ENCODE peak calls at places on chromosome 10, in ten cellular contexts. One of them, this sample, is unnamed.

GRCh38 chr10:75137533-75138438 is 26.3 kb downstream of the SAMD8 start:
- DNase-seq in endothelial cell: no peak
- DNase-seq in activated CD8-positive, alpha-beta T cell treated with anti-CD3 and anti-CD28 coated beads, Interleukin-2, amount 10 ng/mL, durations not matched to agents 7 days and 5 days: no peak
- DNase-seq in DMS 273 treated with DMSO at 0.1 percent for 48 hours: peak
- DNase-seq in progenitor cell of endocrine pancreas: no peak
- DNase-seq in CD4-positive, alpha-beta memory T cell: no peak
- DNase-seq in fibroblast of lung: peak
- DNase-seq in iris pigment epithelial cell: peak
- DNase-seq in skeletal muscle cell: peak
- DNase-seq in amygdala: no peak
- DNase-seq in this sample: peak

GRCh38 chr10:110305767-110306451 is 1.2 kb upstream of the SMNDC1 start:
- DNase-seq in iris pigment epithelial cell: peak
- DNase-seq in fibroblast of lung: peak
- DNase-seq in activated CD8-positive, alpha-beta T cell treated with anti-CD3 and anti-CD28 coated beads, Interleukin-2, amount 10 ng/mL, durations not matched to agents 7 days and 5 days: peak
- DNase-seq in CD4-positive, alpha-beta memory T cell: peak
- DNase-seq in progenitor cell of endocrine pancreas: no peak
- DNase-seq in skeletal muscle cell: peak
- DNase-seq in amygdala: no peak
- DNase-seq in DMS 273 treated with DMSO at 0.1 percent for 48 hours: peak
- DNase-seq in endothelial cell: peak
- DNase-seq in this sample: peak

GRCh38 chr10:131844546-131845084 is 56.2 kb upstream of the PPP2R2D start:
- DNase-seq in activated CD8-positive, alpha-beta T cell treated with anti-CD3 and anti-CD28 coated beads, Interleukin-2, amount 10 ng/mL, durations not matched to agents 7 days and 5 days: no peak
- DNase-seq in CD4-positive, alpha-beta memory T cell: no peak
- DNase-seq in fibroblast of lung: no peak
- DNase-seq in iris pigment epithelial cell: no peak
- DNase-seq in endothelial cell: no peak
- DNase-seq in progenitor cell of endocrine pancreas: peak
- DNase-seq in DMS 273 treated with DMSO at 0.1 percent for 48 hours: no peak
- DNase-seq in skeletal muscle cell: no peak
- DNase-seq in amygdala: no peak
- DNase-seq in this sample: no peak

GRCh38 chr10:11326241-11326640 is 285.2 kb downstream of the USP6NL start:
- DNase-seq in iris pigment epithelial cell: no peak
- DNase-seq in activated CD8-positive, alpha-beta T cell treated with anti-CD3 and anti-CD28 coated beads, Interleukin-2, amount 10 ng/mL, durations not matched to agents 7 days and 5 days: no peak
- DNase-seq in CD4-positive, alpha-beta memory T cell: no peak
- DNase-seq in DMS 273 treated with DMSO at 0.1 percent for 48 hours: no peak
- DNase-seq in skeletal muscle cell: no peak
- DNase-seq in fibroblast of lung: no peak
- DNase-seq in endothelial cell: no peak
- DNase-seq in progenitor cell of endocrine pancreas: no peak
- DNase-seq in amygdala: no peak
- DNase-seq in this sample: no peak

GRCh38 chr10:131810036-131810804 is 90.6 kb upstream of the PPP2R2D start:
- DNase-seq in iris pigment epithelial cell: no peak
- DNase-seq in CD4-positive, alpha-beta memory T cell: no peak
- DNase-seq in fibroblast of lung: no peak
- DNase-seq in DMS 273 treated with DMSO at 0.1 percent for 48 hours: no peak
- DNase-seq in activated CD8-positive, alpha-beta T cell treated with anti-CD3 and anti-CD28 coated beads, Interleukin-2, amount 10 ng/mL, durations not matched to agents 7 days and 5 days: no peak
- DNase-seq in skeletal muscle cell: no peak
- DNase-seq in progenitor cell of endocrine pancreas: peak
- DNase-seq in amygdala: no peak
- DNase-seq in endothelial cell: no peak
- DNase-seq in this sample: no peak

GRCh38 chr10:115989621-115990020 is 283.4 kb downstream of the GFRA1 start:
- DNase-seq in CD4-positive, alpha-beta memory T cell: no peak
- DNase-seq in DMS 273 treated with DMSO at 0.1 percent for 48 hours: no peak
- DNase-seq in amygdala: no peak
- DNase-seq in iris pigment epithelial cell: peak
- DNase-seq in endothelial cell: no peak
- DNase-seq in progenitor cell of endocrine pancreas: no peak
- DNase-seq in skeletal muscle cell: no peak
- DNase-seq in activated CD8-positive, alpha-beta T cell treated with anti-CD3 and anti-CD28 coated beads, Interleukin-2, amount 10 ng/mL, durations not matched to agents 7 days and 5 days: no peak
- DNase-seq in fibroblast of lung: no peak
- DNase-seq in this sample: peak

GRCh38 chr10:19014034-19014433 is 34.6 kb upstream of the MALRD1 start:
- DNase-seq in activated CD8-positive, alpha-beta T cell treated with anti-CD3 and anti-CD28 coated beads, Interleukin-2, amount 10 ng/mL, durations not matched to agents 7 days and 5 days: no peak
- DNase-seq in skeletal muscle cell: peak
- DNase-seq in endothelial cell: no peak
- DNase-seq in DMS 273 treated with DMSO at 0.1 percent for 48 hours: no peak
- DNase-seq in progenitor cell of endocrine pancreas: no peak
- DNase-seq in fibroblast of lung: peak
- DNase-seq in CD4-positive, alpha-beta memory T cell: no peak
- DNase-seq in amygdala: no peak
- DNase-seq in iris pigment epithelial cell: peak
- DNase-seq in this sample: peak

GRCh38 chr10:110394296-110394695 is 89.6 kb upstream of the SMNDC1 start:
- DNase-seq in amygdala: no peak
- DNase-seq in iris pigment epithelial cell: no peak
- DNase-seq in skeletal muscle cell: no peak
- DNase-seq in DMS 273 treated with DMSO at 0.1 percent for 48 hours: no peak
- DNase-seq in endothelial cell: no peak
- DNase-seq in fibroblast of lung: no peak
- DNase-seq in activated CD8-positive, alpha-beta T cell treated with anti-CD3 and anti-CD28 coated beads, Interleukin-2, amount 10 ng/mL, durations not matched to agents 7 days and 5 days: no peak
- DNase-seq in progenitor cell of endocrine pancreas: no peak
- DNase-seq in CD4-positive, alpha-beta memory T cell: no peak
- DNase-seq in this sample: no peak

GRCh38 chr10:7477538-7478334 is 66.9 kb upstream of the SFMBT2 start:
- DNase-seq in endothelial cell: no peak
- DNase-seq in progenitor cell of endocrine pancreas: no peak
- DNase-seq in activated CD8-positive, alpha-beta T cell treated with anti-CD3 and anti-CD28 coated beads, Interleukin-2, amount 10 ng/mL, durations not matched to agents 7 days and 5 days: no peak
- DNase-seq in DMS 273 treated with DMSO at 0.1 percent for 48 hours: no peak
- DNase-seq in skeletal muscle cell: no peak
- DNase-seq in CD4-positive, alpha-beta memory T cell: no peak
- DNase-seq in iris pigment epithelial cell: no peak
- DNase-seq in amygdala: no peak
- DNase-seq in fibroblast of lung: no peak
- DNase-seq in this sample: no peak

GRCh38 chr10:73095479-73096021 is 1.1 kb downstream of the P4HA1 start:
- DNase-seq in endothelial cell: peak
- DNase-seq in DMS 273 treated with DMSO at 0.1 percent for 48 hours: no peak
- DNase-seq in amygdala: peak
- DNase-seq in CD4-positive, alpha-beta memory T cell: peak
- DNase-seq in skeletal muscle cell: no peak
- DNase-seq in activated CD8-positive, alpha-beta T cell treated with anti-CD3 and anti-CD28 coated beads, Interleukin-2, amount 10 ng/mL, durations not matched to agents 7 days and 5 days: peak
- DNase-seq in fibroblast of lung: peak
- DNase-seq in iris pigment epithelial cell: peak
- DNase-seq in progenitor cell of endocrine pancreas: peak
- DNase-seq in this sample: peak

GRCh38 chr10:63504145-63504881 is 16.9 kb upstream of the REEP3 start:
- DNase-seq in activated CD8-positive, alpha-beta T cell treated with anti-CD3 and anti-CD28 coated beads, Interleukin-2, amount 10 ng/mL, durations not matched to agents 7 days and 5 days: no peak
- DNase-seq in amygdala: no peak
- DNase-seq in skeletal muscle cell: no peak
- DNase-seq in iris pigment epithelial cell: no peak
- DNase-seq in fibroblast of lung: no peak
- DNase-seq in CD4-positive, alpha-beta memory T cell: no peak
- DNase-seq in progenitor cell of endocrine pancreas: no peak
- DNase-seq in endothelial cell: no peak
- DNase-seq in DMS 273 treated with DMSO at 0.1 percent for 48 hours: no peak
- DNase-seq in this sample: no peak

GRCh38 chr10:77004917-77005564 is 632.6 kb downstream of the KCNMA1 start:
- DNase-seq in activated CD8-positive, alpha-beta T cell treated with anti-CD3 and anti-CD28 coated beads, Interleukin-2, amount 10 ng/mL, durations not matched to agents 7 days and 5 days: no peak
- DNase-seq in fibroblast of lung: peak
- DNase-seq in amygdala: no peak
- DNase-seq in skeletal muscle cell: peak
- DNase-seq in endothelial cell: peak
- DNase-seq in DMS 273 treated with DMSO at 0.1 percent for 48 hours: no peak
- DNase-seq in iris pigment epithelial cell: peak
- DNase-seq in CD4-positive, alpha-beta memory T cell: no peak
- DNase-seq in progenitor cell of endocrine pancreas: peak
- DNase-seq in this sample: peak

GRCh38 chr10:80167471-80167870 is 34.9 kb downstream of the PLAC9 start:
- DNase-seq in endothelial cell: no peak
- DNase-seq in CD4-positive, alpha-beta memory T cell: no peak
- DNase-seq in fibroblast of lung: no peak
- DNase-seq in progenitor cell of endocrine pancreas: no peak
- DNase-seq in amygdala: no peak
- DNase-seq in iris pigment epithelial cell: no peak
- DNase-seq in DMS 273 treated with DMSO at 0.1 percent for 48 hours: no peak
- DNase-seq in activated CD8-positive, alpha-beta T cell treated with anti-CD3 and anti-CD28 coated beads, Interleukin-2, amount 10 ng/mL, durations not matched to agents 7 days and 5 days: no peak
- DNase-seq in skeletal muscle cell: no peak
- DNase-seq in this sample: no peak

GRCh38 chr10:133187091-133187905 is 27.3 kb downstream of the KNDC1 start:
- DNase-seq in skeletal muscle cell: no peak
- DNase-seq in CD4-positive, alpha-beta memory T cell: no peak
- DNase-seq in DMS 273 treated with DMSO at 0.1 percent for 48 hours: no peak
- DNase-seq in progenitor cell of endocrine pancreas: no peak
- DNase-seq in endothelial cell: no peak
- DNase-seq in iris pigment epithelial cell: no peak
- DNase-seq in activated CD8-positive, alpha-beta T cell treated with anti-CD3 and anti-CD28 coated beads, Interleukin-2, amount 10 ng/mL, durations not matched to agents 7 days and 5 days: no peak
- DNase-seq in amygdala: no peak
- DNase-seq in fibroblast of lung: no peak
- DNase-seq in this sample: no peak

GRCh38 chr10:29620112-29620690 is 14.6 kb downstream of the SVIL start:
- DNase-seq in endothelial cell: no peak
- DNase-seq in CD4-positive, alpha-beta memory T cell: no peak
- DNase-seq in amygdala: no peak
- DNase-seq in skeletal muscle cell: no peak
- DNase-seq in progenitor cell of endocrine pancreas: no peak
- DNase-seq in iris pigment epithelial cell: no peak
- DNase-seq in activated CD8-positive, alpha-beta T cell treated with anti-CD3 and anti-CD28 coated beads, Interleukin-2, amount 10 ng/mL, durations not matched to agents 7 days and 5 days: no peak
- DNase-seq in fibroblast of lung: no peak
- DNase-seq in DMS 273 treated with DMSO at 0.1 percent for 48 hours: no peak
- DNase-seq in this sample: no peak

GRCh38 chr10:129417164-129417563 is 49.9 kb upstream of the MGMT start:
- DNase-seq in activated CD8-positive, alpha-beta T cell treated with anti-CD3 and anti-CD28 coated beads, Interleukin-2, amount 10 ng/mL, durations not matched to agents 7 days and 5 days: no peak
- DNase-seq in amygdala: no peak
- DNase-seq in iris pigment epithelial cell: peak
- DNase-seq in progenitor cell of endocrine pancreas: no peak
- DNase-seq in CD4-positive, alpha-beta memory T cell: no peak
- DNase-seq in DMS 273 treated with DMSO at 0.1 percent for 48 hours: no peak
- DNase-seq in fibroblast of lung: peak
- DNase-seq in endothelial cell: no peak
- DNase-seq in skeletal muscle cell: no peak
- DNase-seq in this sample: no peak

GRCh38 chr10:2900530-2900929 is 166.8 kb upstream of the PFKP start:
- DNase-seq in fibroblast of lung: no peak
- DNase-seq in CD4-positive, alpha-beta memory T cell: no peak
- DNase-seq in amygdala: no peak
- DNase-seq in activated CD8-positive, alpha-beta T cell treated with anti-CD3 and anti-CD28 coated beads, Interleukin-2, amount 10 ng/mL, durations not matched to agents 7 days and 5 days: no peak
- DNase-seq in iris pigment epithelial cell: no peak
- DNase-seq in skeletal muscle cell: no peak
- DNase-seq in DMS 273 treated with DMSO at 0.1 percent for 48 hours: no peak
- DNase-seq in endothelial cell: no peak
- DNase-seq in progenitor cell of endocrine pancreas: no peak
- DNase-seq in this sample: no peak

GRCh38 chr10:86365346-86366032 is 1.1 kb downstream of the GRID1 start:
- DNase-seq in endothelial cell: no peak
- DNase-seq in activated CD8-positive, alpha-beta T cell treated with anti-CD3 and anti-CD28 coated beads, Interleukin-2, amount 10 ng/mL, durations not matched to agents 7 days and 5 days: no peak
- DNase-seq in amygdala: peak
- DNase-seq in fibroblast of lung: no peak
- DNase-seq in DMS 273 treated with DMSO at 0.1 percent for 48 hours: no peak
- DNase-seq in iris pigment epithelial cell: no peak
- DNase-seq in skeletal muscle cell: no peak
- DNase-seq in CD4-positive, alpha-beta memory T cell: no peak
- DNase-seq in progenitor cell of endocrine pancreas: no peak
- DNase-seq in this sample: no peak

GRCh38 chr10:52351911-52352310 is 37.8 kb downstream of the DKK1 start:
- DNase-seq in progenitor cell of endocrine pancreas: no peak
- DNase-seq in CD4-positive, alpha-beta memory T cell: no peak
- DNase-seq in activated CD8-positive, alpha-beta T cell treated with anti-CD3 and anti-CD28 coated beads, Interleukin-2, amount 10 ng/mL, durations not matched to agents 7 days and 5 days: no peak
- DNase-seq in skeletal muscle cell: no peak
- DNase-seq in amygdala: no peak
- DNase-seq in fibroblast of lung: no peak
- DNase-seq in endothelial cell: no peak
- DNase-seq in iris pigment epithelial cell: peak
- DNase-seq in DMS 273 treated with DMSO at 0.1 percent for 48 hours: no peak
- DNase-seq in this sample: peak

GRCh38 chr10:3151889-3152565 is 20.6 kb downstream of the PITRM1 start:
- DNase-seq in activated CD8-positive, alpha-beta T cell treated with anti-CD3 and anti-CD28 coated beads, Interleukin-2, amount 10 ng/mL, durations not matched to agents 7 days and 5 days: no peak
- DNase-seq in iris pigment epithelial cell: no peak
- DNase-seq in progenitor cell of endocrine pancreas: no peak
- DNase-seq in amygdala: no peak
- DNase-seq in CD4-positive, alpha-beta memory T cell: no peak
- DNase-seq in fibroblast of lung: no peak
- DNase-seq in endothelial cell: no peak
- DNase-seq in DMS 273 treated with DMSO at 0.1 percent for 48 hours: no peak
- DNase-seq in skeletal muscle cell: no peak
- DNase-seq in this sample: no peak

This sample was measured in astrocyte.